ENCODE peak calls at places on chromosomes 11 and 22, in ten cellular contexts. S is neuronal stem cell, W is heart right ventricle, D is tibial artery, G is GM23248, P is mucosa of descending colon, V is lower lobe of right lung, U is HCT116, M is mesenchymal stem cell, Y is heart left ventricle. O is an unnamed sample.

GRCh38 chr11:1011320-1011698 is 25.2 kb downstream of the MUC6 start:
- DNase-seq in S (no peak), W (no peak), D (no peak), G (no peak), P (no peak), V (no peak), U (no peak), M (no peak), Y (no peak), O (no peak)

GRCh38 chr11:46277313-46277622 is 194 bp upstream of the CREB3L1 start:
- DNase-seq in S (no peak), W (no peak), D (peak; percentile 64), G (peak; percentile 92), P (no peak), V (no peak), U (no peak), M (peak; percentile 76), Y (no peak), O (no peak)

GRCh38 chr11:44172966-44173365 is 77.5 kb downstream of the EXT2 start:
- DNase-seq in S (no peak), W (no peak), D (no peak), G (no peak), P (no peak), V (no peak), U (no peak), M (no peak), Y (no peak), O (no peak)

GRCh38 chr11:45860764-45861510 is 13.7 kb downstream of the CRY2 start:
- DNase-seq in S (no peak), W (peak; percentile 38), D (no peak), G (no peak), P (no peak), V (peak; percentile 66), U (no peak), M (no peak), Y (peak; percentile 48), O (no peak)

GRCh38 chr22:43185860-43186261 is 1.1 kb downstream of the TTLL12 start:
- DNase-seq in S (no peak), W (peak; percentile 62), D (no peak), G (peak; percentile 51), P (peak; percentile 73), V (no peak), U (peak; percentile 29), M (peak; percentile 52), Y (peak; percentile 75), O (peak; percentile 74)

GRCh38 chr11:116742104-116742503 is 30.7 kb downstream of the BUD13 start:
- DNase-seq in S (no peak), W (no peak), D (no peak), G (peak; percentile 54), P (no peak), V (no peak), U (no peak), M (peak; percentile 15), Y (no peak), O (no peak)

GRCh38 chr22:37162221-37163095 is 12.7 kb upstream of the IL2RB start:
- DNase-seq in S (no peak), W (no peak), D (no peak), G (no peak), P (peak; percentile 46), V (no peak), U (no peak), M (peak; percentile 29), Y (no peak), O (no peak)

GRCh38 chr11:13210424-13210823 is 67.2 kb upstream of the BMAL1 start:
- DNase-seq in S (peak; percentile 59), W (no peak), D (peak; percentile 62), G (peak; percentile 87), P (peak; percentile 69), V (peak; percentile 56), U (peak; percentile 79), M (peak; percentile 76), Y (peak; percentile 47), O (peak; percentile 34)

GRCh38 chr22:25750569-25751173 is 8.7 kb downstream of the MYO18B start:
- DNase-seq in S (no peak), W (no peak), D (no peak), G (peak; percentile 6), P (no peak), V (no peak), U (no peak), M (no peak), Y (no peak), O (no peak)

GRCh38 chr11:32255876-32256275 is 165.0 kb downstream of the RCN1 start:
- DNase-seq in S (no peak), W (no peak), D (no peak), G (no peak), P (no peak), V (no peak), U (no peak), M (no peak), Y (no peak), O (no peak)

GRCh38 chr11:60310407-60310998 is 16.6 kb upstream of the MS4A6E start:
- DNase-seq in S (no peak), W (no peak), D (peak; percentile 65), G (no peak), P (no peak), V (peak; percentile 47), U (no peak), M (no peak), Y (peak; percentile 41), O (no peak)

GRCh38 chr22:26542831-26543230 is 30.6 kb upstream of the TFIP11 start:
- DNase-seq in S (no peak), W (no peak), D (peak; percentile 55), G (no peak), P (no peak), V (no peak), U (no peak), M (no peak), Y (no peak), O (no peak)

GRCh38 chr11:7651140-7651551 is 22.2 kb downstream of the CYB5R2 start:
- DNase-seq in S (no peak), W (no peak), D (no peak), G (peak; percentile 47), P (no peak), V (no peak), U (no peak), M (no peak), Y (no peak), O (no peak)

DNA sequence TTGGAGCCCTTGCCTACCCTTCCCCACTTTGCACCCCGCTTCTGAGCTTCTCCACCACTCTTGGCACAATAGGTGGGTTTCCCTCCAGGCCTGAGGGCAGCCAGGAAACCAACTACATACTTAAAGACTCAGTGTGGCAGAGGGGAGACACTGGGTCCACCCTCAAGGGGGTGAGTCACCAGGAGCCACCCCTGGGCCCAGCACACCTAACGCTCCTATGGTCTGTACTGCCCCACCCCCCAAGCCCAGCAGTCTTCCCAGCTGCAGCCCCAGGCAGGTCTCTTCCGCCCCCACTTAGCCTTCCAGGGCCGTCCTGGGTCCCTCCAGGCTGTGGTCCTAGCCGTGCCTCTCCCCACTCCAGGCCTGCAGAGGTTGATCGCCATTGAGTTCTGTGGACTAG is 3.2 kb upstream of the TMPRSS13 start:
- DNase-seq in S (no peak), W (no peak), D (peak; percentile 10), G (no peak), P (no peak), V (peak; percentile 34), U (no peak), M (no peak), Y (no peak), O (no peak)
- H3K4me1 ChIP-seq in S (no peaks in the 10 kb centered on the region), W (no peaks in the 10 kb centered on the region), D (no peaks in the 10 kb centered on the region), G (no peaks in the 10 kb centered on the region), P (peaks cover 4% of the 10 kb centered on the region), V (peaks cover 19% of the 10 kb centered on the region), U (peaks cover 14% of the 10 kb centered on the region), M (peaks cover 9% of the 10 kb centered on the region), Y (peaks cover 41% of the 10 kb centered on the region), O (no peaks in the 10 kb centered on the region)

GRCh38 chr11:104095791-104096190 is 59.4 kb downstream of the DDI1 start:
- DNase-seq in S (no peak), W (no peak), D (no peak), G (peak; percentile 17), P (no peak), V (no peak), U (no peak), M (no peak), Y (no peak), O (no peak)
- H3K36me3 ChIP-seq in S (no peaks in the 10 kb centered on the region), W (no peaks in the 10 kb centered on the region), D (no peaks in the 10 kb centered on the region), G (no peaks in the 10 kb centered on the region), P (no peaks in the 10 kb centered on the region), V (no peaks in the 10 kb centered on the region), U (no peaks in the 10 kb centered on the region), M (no peaks in the 10 kb centered on the region), Y (no peaks in the 10 kb centered on the region), O (no peaks in the 10 kb centered on the region)

GRCh38 chr22:24407884-24408283 is 19.5 kb upstream of the ADORA2A start:
- DNase-seq in S (no peak), W (no peak), D (no peak), G (no peak), P (no peak), V (no peak), U (no peak), M (no peak), Y (no peak), O (no peak)
- H3K4me1 ChIP-seq in S (peaks cover 12% of the 10 kb centered on the region), W (peaks cover 49% of the 10 kb centered on the region), D (peaks cover 45% of the 10 kb centered on the region), G (peaks cover 7% of the 10 kb centered on the region), P (peaks cover 7% of the 10 kb centered on the region), V (peaks cover 49% of the 10 kb centered on the region), U (peaks cover 10% of the 10 kb centered on the region), M (peaks cover 37% of the 10 kb centered on the region), Y (peaks cover 44% of the 10 kb centered on the region), O (peaks cover 12% of the 10 kb centered on the region)

GRCh38 chr11:118002541-118003019 is 16.4 kb downstream of the IL10RA start:
- DNase-seq in S (peak; percentile 31), W (no peak), D (no peak), G (no peak), P (no peak), V (peak; percentile 49), U (no peak), M (peak; percentile 87), Y (peak; percentile 86), O (peak; percentile 58)

GRCh38 chr11:118003021-118003423 is 16.8 kb downstream of the IL10RA start:
- DNase-seq in S (no peak), W (no peak), D (no peak), G (no peak), P (no peak), V (no peak), U (no peak), M (no peak), Y (no peak), O (no peak)

GRCh38 chr11:118001494-118001971 is 15.3 kb downstream of the IL10RA start:
- DNase-seq in S (no peak), W (no peak), D (no peak), G (no peak), P (no peak), V (no peak), U (no peak), M (no peak), Y (no peak), O (no peak)

GRCh38 chr11:118000850-118001228 is 14.6 kb downstream of the IL10RA start:
- DNase-seq in S (no peak), W (no peak), D (no peak), G (no peak), P (no peak), V (no peak), U (no peak), M (no peak), Y (no peak), O (no peak)

DNA sequence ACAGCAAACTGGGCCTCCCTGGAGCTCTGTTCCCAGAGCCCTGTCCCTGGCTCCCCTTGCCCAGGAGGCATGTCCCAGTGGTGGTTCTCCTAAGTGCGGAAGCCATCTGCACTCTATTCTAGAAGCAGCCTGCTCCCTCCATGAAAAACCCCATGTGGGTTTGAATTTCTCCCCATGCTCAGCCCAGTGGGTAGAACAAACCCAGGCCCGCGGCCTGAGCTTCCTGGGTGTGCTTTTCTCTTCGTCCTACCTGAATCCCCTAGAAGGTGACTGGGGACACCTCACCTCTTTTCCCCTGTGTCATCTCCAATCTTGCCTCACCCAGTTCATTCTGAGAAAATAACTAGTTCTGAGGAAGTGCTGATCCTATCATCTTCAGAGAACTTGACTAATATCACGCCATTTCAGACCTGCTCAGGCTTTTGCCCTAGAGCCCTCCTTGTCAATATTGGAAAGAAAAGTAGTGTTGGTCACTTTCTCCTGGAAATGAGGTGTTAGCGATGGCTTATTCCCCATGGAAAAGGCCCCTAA is 15.9 kb downstream of the IL10RA start:
- DNase-seq in S (no peak), W (no peak), D (no peak), G (no peak), P (no peak), V (no peak), U (no peak), M (no peak), Y (no peak), O (no peak)
- H3K36me3 ChIP-seq in S (no peaks in the 10 kb centered on the region), W (no peaks in the 10 kb centered on the region), D (no peaks in the 10 kb centered on the region), G (no peaks in the 10 kb centered on the region), P (no peaks in the 10 kb centered on the region), V (peaks cover 16% of the 10 kb centered on the region), U (no peaks in the 10 kb centered on the region), M (no peaks in the 10 kb centered on the region), Y (no peaks in the 10 kb centered on the region), O (no peaks in the 10 kb centered on the region)

O was measured in psoas muscle.